ENCODE peak calls at places on chromosomes 1 and 21, in eight cellular contexts. C is smooth muscle cell of the brain vasculature; X is stimulated activated naive B cell treated with anti-CD40 and anti-IgM and Interleukin-4, amounts not matched to agents 10 μg/mL and 1 μg/mL and 100 μg/mL, for 72 hours; U is activated T-cell treated with anti-CD3 and anti-CD28 coated beads, Interleukin-2, amount 50 U/mL, for 48 hours; V is NCI-H345; Z is A172; I is fibroblast of the aortic adventitia; N is amygdala. R is an unnamed sample.

GRCh38 chr21:42042651-42043050 is 28.5 kb upstream of the UMODL1 start:
- DNase-seq in C (no peak), X (no peak), U (no peak), V (no peak), Z (no peak), I (no peak), N (no peak), R (no peak)

GRCh38 chr1:237235080-237235479 is 193.1 kb downstream of the RYR2 start:
- DNase-seq in C (no peak), X (no peak), U (no peak), V (no peak), Z (no peak), I (no peak), N (no peak), R (no peak)

GRCh38 chr1:30974536-30974935 is 66.0 kb upstream of the SDC3 start:
- DNase-seq in C (no peak), X (no peak), U (no peak), V (no peak), Z (no peak), I (no peak), N (no peak), R (no peak)

GRCh38 chr1:234503193-234504050 is 24.4 kb upstream of the TARBP1 start:
- DNase-seq in C (no peak), X (no peak), U (no peak), V (no peak), Z (no peak), I (peak; percentile 80), N (no peak), R (no peak)

GRCh38 chr1:28134651-28135207 is 41.8 kb downstream of the PTAFR start:
- DNase-seq in C (no peak), X (no peak), U (no peak), V (no peak), Z (no peak), I (no peak), N (no peak), R (no peak)

GRCh38 chr1:115879977-115880376 is 39.1 kb upstream of the NHLH2 start:
- DNase-seq in C (no peak), X (no peak), U (no peak), V (no peak), Z (no peak), I (no peak), N (no peak), R (no peak)

GRCh38 chr1:202233824-202234223 is 40.2 kb downstream of the LGR6 start:
- DNase-seq in C (no peak), X (no peak), U (no peak), V (no peak), Z (no peak), I (no peak), N (no peak), R (no peak)

GRCh38 chr1:166272851-166273250 is 106.0 kb upstream of the FAM78B start:
- DNase-seq in C (no peak), X (no peak), U (no peak), V (no peak), Z (no peak), I (no peak), N (no peak), R (peak; percentile 17)

GRCh38 chr1:171258429-171258828 is 10.1 kb downstream of the FMO1 start:
- DNase-seq in C (no peak), X (no peak), U (no peak), V (no peak), Z (no peak), I (no peak), N (no peak), R (no peak)

GRCh38 chr1:11858158-11858557 is 587 bp downstream of the NPPB start:
- DNase-seq in C (no peak), X (no peak), U (no peak), V (no peak), Z (no peak), I (no peak), N (no peak), R (no peak)

GRCh38 chr1:154940880-154941228 is 4.3 kb upstream of the PMVK start:
- DNase-seq in C (no peak), X (no peak), U (peak; percentile 43), V (no peak), Z (no peak), I (no peak), N (no peak), R (no peak)

GRCh38 chr1:112887599-112888303 is 68.2 kb downstream of the SLC16A1 start:
- DNase-seq in C (no peak), X (no peak), U (no peak), V (no peak), Z (no peak), I (peak; percentile 29), N (no peak), R (no peak)

GRCh38 chr1:223652436-223652901 is 13.0 kb downstream of the CAPN8 start:
- DNase-seq in C (no peak), X (no peak), U (no peak), V (no peak), Z (no peak), I (no peak), N (no peak), R (no peak)

GRCh38 chr1:224582041-224582440 is 34.1 kb upstream of the CNIH3 start:
- DNase-seq in C (no peak), X (no peak), U (no peak), V (no peak), Z (no peak), I (no peak), N (no peak), R (no peak)

GRCh38 chr1:16207318-16208269 is 4.9 kb downstream of the ARHGEF19 start:
- DNase-seq in C (no peak), X (no peak), U (no peak), V (no peak), Z (no peak), I (no peak), N (no peak), R (no peak)

GRCh38 chr1:26833432-26834405 is 7.2 kb downstream of the ZDHHC18 start:
- DNase-seq in C (no peak), X (peak; percentile 76), U (peak; percentile 78), V (no peak), Z (peak; percentile 48), I (no peak), N (no peak), R (no peak)

GRCh38 chr1:25522240-25522639 is 21.2 kb upstream of the LDLRAP1 start:
- DNase-seq in C (no peak), X (peak; percentile 18), U (no peak), V (no peak), Z (no peak), I (no peak), N (no peak), R (no peak)

GRCh38 chr1:99872063-99872462 is 21.9 kb downstream of the AGL start:
- DNase-seq in C (no peak), X (no peak), U (no peak), V (no peak), Z (no peak), I (no peak), N (no peak), R (no peak)